ENCODE peak calls at places on chromosome 14, in six cellular contexts. R is stomach, E is A549, N is H1, F is sigmoid colon, P is SK-N-SH. S is an unnamed sample.

GRCh38 chr14:72423957-72424356 is 469.9 kb downstream of the DPF3 start:
- DNase-seq in R (no peak), E (no peak), N (no peak), F (no peak), P (no peak), S (no peak)

GRCh38 chr14:101289230-101289690 is 272.0 kb upstream of the DIO3 start:
- DNase-seq in R (no peak), E (no peak), N (no peak), F (no peak), P (no peak), S (no peak)

GRCh38 chr14:81331229-81332026 is 68.7 kb downstream of the STON2 start:
- DNase-seq in R (no peak), E (no peak), N (no peak), F (no peak), P (no peak), S (no peak)

GRCh38 chr14:103846569-103847438 is 571 bp downstream of the PPP1R13B start:
- DNase-seq in R (peak; percentile 60), E (no peak), N (peak; percentile 60), F (peak; percentile 69), P (peak; percentile 80), S (peak; percentile 91)

GRCh38 chr14:37641117-37641516 is 45.7 kb downstream of the TTC6 start:
- DNase-seq in R (no peak), E (no peak), N (no peak), F (no peak), P (no peak), S (no peak)

GRCh38 chr14:32417956-32418552 is 89.0 kb downstream of the AKAP6 start:
- DNase-seq in R (peak; percentile 26), E (no peak), N (no peak), F (no peak), P (no peak), S (peak; percentile 29)

GRCh38 chr14:30874999-30875787 is 834 bp downstream of the COCH start:
- DNase-seq in R (no peak), E (no peak), N (peak; percentile 77), F (no peak), P (no peak), S (peak; percentile 87)

GRCh38 chr14:36656769-36657408 is 4.8 kb upstream of the PAX9 start:
- DNase-seq in R (no peak), E (no peak), N (peak; percentile 57), F (no peak), P (no peak), S (no peak)

GRCh38 chr14:34258318-34258717 is 203.7 kb downstream of the SPTSSA start:
- DNase-seq in R (no peak), E (peak; percentile 3), N (no peak), F (no peak), P (no peak), S (no peak)

DNA sequence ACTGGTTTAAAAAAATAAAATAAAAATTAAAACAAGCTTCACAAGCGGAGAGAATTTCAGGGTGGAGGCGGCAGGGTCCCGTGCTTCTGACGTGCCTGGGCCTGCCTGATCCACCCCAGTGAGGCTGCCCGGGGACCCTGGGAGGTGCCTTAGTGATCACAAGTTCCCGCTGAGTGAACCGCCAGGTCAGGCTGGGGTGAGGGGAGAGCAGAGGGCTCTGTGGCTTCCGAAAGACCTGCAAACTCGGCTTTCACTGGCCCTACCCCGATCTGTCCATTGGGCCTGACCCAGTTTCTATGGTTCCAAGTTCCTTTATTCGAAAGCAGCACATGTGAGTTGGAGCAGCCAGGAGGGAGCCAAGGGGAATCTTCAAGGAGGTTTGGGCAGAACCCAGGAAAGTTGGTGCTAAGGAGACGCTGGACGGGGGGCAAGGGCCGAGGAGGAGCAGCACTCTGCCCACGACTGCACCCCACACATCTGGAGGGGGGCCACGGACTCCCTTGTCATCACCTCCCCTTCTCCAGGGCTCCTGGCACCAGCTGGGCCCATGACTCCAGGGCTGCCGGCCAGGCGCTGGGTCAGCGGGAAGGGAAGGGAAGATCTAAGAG is 12.9 kb downstream of the MMP14 start:
- DNase-seq in R (peak; percentile 38), E (no peak), N (no peak), F (peak; percentile 92), P (peak; percentile 56), S (peak; percentile 89)
- TF ChIP-seq EP300 in R (no peak), E (no peak), N (no peak), F (no peak), P (no peak), S (no peak)

GRCh38 chr14:95250126-95250824 is 69.4 kb downstream of the CLMN start:
- DNase-seq in R (peak; percentile 16), E (no peak), N (no peak), F (no peak), P (no peak), S (no peak)
- TF ChIP-seq EP300 in R (no peak), E (no peak), N (no peak), F (no peak), P (no peak), S (no peak)

GRCh38 chr14:93965287-93965821 is 11.0 kb downstream of the ASB2 start:
- DNase-seq in R (no peak), E (peak; percentile 32), N (no peak), F (no peak), P (no peak), S (no peak)
- TF ChIP-seq EP300 in R (no peak), E (no peak), N (no peak), F (no peak), P (peak; percentile 37), S (no peak)

GRCh38 chr14:60247994-60248696 is 876 bp upstream of the PPM1A start:
- DNase-seq in R (peak; percentile 90), E (peak; percentile 94), N (peak; percentile 77), F (peak; percentile 98), P (peak; percentile 83), S (peak; percentile 98)

GRCh38 chr14:60249321-60250251 is 565 bp downstream of the PPM1A start:
- DNase-seq in R (peak; percentile 75), E (peak; percentile 63), N (peak; percentile 81), F (peak; percentile 83), P (peak; percentile 94), S (peak; percentile 76)

GRCh38 chr14:60251877-60252276 is 2.9 kb downstream of the PPM1A start:
- DNase-seq in R (no peak), E (no peak), N (no peak), F (no peak), P (no peak), S (no peak)

GRCh38 chr14:60250318-60251035 is 1.5 kb downstream of the PPM1A start:
- DNase-seq in R (no peak), E (no peak), N (no peak), F (no peak), P (peak; percentile 36), S (no peak)

DNA sequence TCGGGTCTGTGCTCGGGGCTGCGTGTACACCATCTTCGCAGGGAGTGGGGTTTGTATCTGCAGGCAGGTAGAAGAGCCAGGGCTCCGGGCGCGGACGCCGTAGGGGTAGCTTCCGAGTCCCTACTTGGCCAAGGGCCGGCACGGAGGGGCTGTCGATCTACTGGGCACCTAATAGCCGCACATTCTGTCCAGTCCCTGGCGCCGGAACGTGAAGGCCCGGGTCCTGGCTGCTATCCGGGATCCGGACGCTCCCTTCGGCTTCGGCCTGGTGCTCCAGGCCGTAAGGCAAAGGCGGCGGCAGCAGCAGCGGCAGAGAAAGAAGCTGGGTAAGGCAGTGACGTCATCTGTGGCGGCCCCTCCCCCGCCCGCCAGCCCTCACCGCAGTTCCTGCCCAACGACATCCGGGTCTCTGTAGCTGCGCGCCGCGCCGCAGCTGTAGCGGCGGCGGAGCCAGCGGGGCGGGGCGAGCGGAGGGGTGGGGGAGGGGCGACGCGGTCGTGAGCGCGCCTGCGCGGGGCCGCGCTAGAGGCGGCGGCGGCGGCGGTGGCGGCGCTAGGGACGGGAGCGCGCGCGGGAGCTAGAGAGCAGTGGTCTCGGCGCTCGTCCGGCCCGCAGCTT is at the start of gene PPM1A:
- DNase-seq in R (peak; percentile 97), E (peak; percentile 91), N (peak; percentile 93), F (peak; percentile 98), P (peak; percentile 96), S (peak; percentile 96)
- TF ChIP-seq EP300 in R (no peak), E (no peak), N (peak; percentile 79), F (peak; percentile 54), P (peak; percentile 30), S (no peak)

GRCh38 chr14:91004987-91005386 is 55.5 kb downstream of the RPS6KA5 start:
- DNase-seq in R (no peak), E (no peak), N (no peak), F (no peak), P (no peak), S (no peak)

GRCh38 chr14:90993792-90994191 is 66.6 kb downstream of the RPS6KA5 start:
- DNase-seq in R (no peak), E (no peak), N (no peak), F (no peak), P (no peak), S (no peak)

GRCh38 chr14:90995785-90996184 is 64.7 kb downstream of the RPS6KA5 start:
- DNase-seq in R (no peak), E (no peak), N (no peak), F (no peak), P (no peak), S (no peak)

GRCh38 chr14:90996967-90997366 is 63.5 kb downstream of the RPS6KA5 start:
- DNase-seq in R (no peak), E (no peak), N (no peak), F (no peak), P (no peak), S (no peak)

GRCh38 chr14:90999299-90999698 is 61.1 kb downstream of the RPS6KA5 start:
- DNase-seq in R (no peak), E (no peak), N (no peak), F (peak; percentile 72), P (no peak), S (no peak)
- TF ChIP-seq EP300 in R (peak; percentile 85), E (no peak), N (no peak), F (peak; percentile 79), P (no peak), S (no peak)

GRCh38 chr14:69054030-69054429 is 74.9 kb upstream of the ACTN1 start:
- DNase-seq in R (no peak), E (no peak), N (no peak), F (no peak), P (no peak), S (no peak)

GRCh38 chr14:69055973-69056372 is 76.9 kb upstream of the ACTN1 start:
- DNase-seq in R (no peak), E (no peak), N (no peak), F (no peak), P (no peak), S (no peak)

GRCh38 chr14:69059658-69060648 is 80.9 kb upstream of the ACTN1 start:
- DNase-seq in R (no peak), E (peak; percentile 67), N (no peak), F (peak; percentile 88), P (no peak), S (peak; percentile 70)

GRCh38 chr14:69055125-69055524 is 76.0 kb upstream of the ACTN1 start:
- DNase-seq in R (no peak), E (no peak), N (no peak), F (no peak), P (no peak), S (no peak)

GRCh38 chr14:69056389-69056788 is 77.3 kb upstream of the ACTN1 start:
- DNase-seq in R (no peak), E (no peak), N (no peak), F (no peak), P (peak; percentile 69), S (no peak)
- TF ChIP-seq EP300 in R (no peak), E (no peak), N (no peak), F (no peak), P (no peak), S (no peak)